ENCODE peak calls at places on chromosomes 12 and 14, in eight cellular contexts. J is stimulated activated CD4-positive, alpha-beta T cell treated with anti-CD3 and anti-CD28 coated beads, Interleukin-1b, Interleukin-23, amount 100 ng/mL, for 48 hours; W is HT1080; K is cardiac fibroblast; N is midbrain; Z is NCI-H774; I is stimulated activated naive CD8-positive, alpha-beta T cell treated with anti-CD3 and anti-CD28 coated beads, Interleukin-15, amount 100 ng/mL, for 72 hours; G is activated CD4-positive, CD25-positive, alpha-beta regulatory T cell. C is an unnamed sample.

GRCh38 chr14:105118646-105119409 is 49.7 kb downstream of the JAG2 start:
- DNase-seq in K (no peak), Z (no peak), G (no peak), N (no peak), I (no peak), W (no peak), J (no peak), C (peak)

GRCh38 chr14:45743884-45744283 is 490.9 kb upstream of the MIS18BP1 start:
- DNase-seq in Z (no peak), J (no peak), K (no peak), G (no peak), N (no peak), W (no peak), I (no peak), C (no peak)

GRCh38 chr12:65470261-65470660 is 191.8 kb downstream of the MSRB3 start:
- DNase-seq in G (no peak), K (no peak), J (no peak), N (no peak), Z (no peak), W (no peak), I (no peak), C (no peak)

GRCh38 chr14:54567634-54568561 is 970 bp downstream of the SAMD4A start:
- DNase-seq in N (peak), Z (no peak), J (peak), K (peak), W (no peak), I (peak), G (no peak), C (no peak)

GRCh38 chr12:52975204-52975603 is 26.3 kb downstream of the KRT18 start:
- DNase-seq in K (peak), W (peak), N (no peak), I (no peak), Z (no peak), J (no peak), G (no peak), C (no peak)

GRCh38 chr12:113488322-113488721 is 16.7 kb upstream of the LHX5 start:
- DNase-seq in G (no peak), W (no peak), Z (no peak), N (no peak), J (no peak), I (no peak), K (no peak), C (no peak)

GRCh38 chr12:39272934-39273770 is 169.8 kb downstream of the KIF21A start:
- DNase-seq in J (no peak), K (peak), G (no peak), Z (peak), W (peak), N (peak), I (peak), C (no peak)

GRCh38 chr12:58310828-58311273 is 369.5 kb downstream of the ATP23 start:
- DNase-seq in J (no peak), W (peak), N (no peak), I (no peak), Z (no peak), K (peak), G (no peak), C (peak)

GRCh38 chr14:93619176-93619793 is 169.0 kb downstream of the PRIMA1 start:
- DNase-seq in W (peak), Z (peak), K (peak), J (peak), G (no peak), N (peak), I (peak), C (peak)

GRCh38 chr14:100524933-100525243 is 62.3 kb downstream of the BEGAIN start:
- DNase-seq in N (peak), Z (no peak), J (no peak), I (no peak), W (no peak), G (no peak), K (no peak), C (no peak)

GRCh38 chr12:102960766-102961487 is 3.5 kb downstream of the ASCL1 start:
- DNase-seq in J (no peak), G (no peak), K (no peak), I (no peak), Z (peak), N (peak), W (no peak), C (no peak)

GRCh38 chr12:109735825-109736551 is 22.4 kb downstream of the FAM222A start:
- DNase-seq in N (no peak), K (no peak), I (no peak), J (no peak), G (no peak), Z (no peak), W (no peak), C (no peak)

C was measured in PC-9.